ENCODE peak calls at places on chromosome 13, in six cellular contexts. One of them, this sample, is unnamed. For H3K9me3, the result is how much of the 10 kb centered on the place peaks cover.

GRCh38 chr13:51704399-51705306 is 99.3 kb downstream of the DHRS12 start:
- DNase-seq in stomach: no peak
- DNase-seq in psoas muscle: no peak
- DNase-seq in A549: no peak
- DNase-seq in left lung: no peak
- DNase-seq in naive thymus-derived CD4-positive, alpha-beta T cell: no peak
- DNase-seq in this sample: no peak

GRCh38 chr13:47794963-47795362 is 206.1 kb downstream of the SUCLA2 start:
- DNase-seq in stomach: no peak
- DNase-seq in psoas muscle: no peak
- DNase-seq in A549: peak
- DNase-seq in left lung: no peak
- DNase-seq in naive thymus-derived CD4-positive, alpha-beta T cell: no peak
- DNase-seq in this sample: no peak

GRCh38 chr13:34155931-34156607 is 338.1 kb downstream of the RFC3 start:
- DNase-seq in stomach: no peak
- DNase-seq in psoas muscle: no peak
- DNase-seq in A549: peak
- DNase-seq in left lung: no peak
- DNase-seq in naive thymus-derived CD4-positive, alpha-beta T cell: no peak
- DNase-seq in this sample: no peak

GRCh38 chr13:76792680-76793334 is 93.4 kb downstream of the KCTD12 start:
- DNase-seq in stomach: no peak
- DNase-seq in psoas muscle: no peak
- DNase-seq in A549: no peak
- DNase-seq in left lung: no peak
- DNase-seq in naive thymus-derived CD4-positive, alpha-beta T cell: no peak
- DNase-seq in this sample: no peak

GRCh38 chr13:48142437-48142836 is 47.5 kb upstream of the MED4 start:
- DNase-seq in stomach: no peak
- DNase-seq in psoas muscle: no peak
- DNase-seq in A549: no peak
- DNase-seq in left lung: no peak
- DNase-seq in naive thymus-derived CD4-positive, alpha-beta T cell: no peak
- DNase-seq in this sample: no peak

GRCh38 chr13:83878691-83879410 is 3.4 kb downstream of the SLITRK1 start:
- DNase-seq in stomach: no peak
- DNase-seq in psoas muscle: no peak
- DNase-seq in A549: no peak
- DNase-seq in left lung: peak
- DNase-seq in naive thymus-derived CD4-positive, alpha-beta T cell: no peak
- DNase-seq in this sample: no peak

GRCh38 chr13:48319458-48320395 is 16.2 kb downstream of the RB1 start:
- DNase-seq in stomach: no peak
- DNase-seq in psoas muscle: no peak
- DNase-seq in A549: no peak
- DNase-seq in left lung: peak
- DNase-seq in naive thymus-derived CD4-positive, alpha-beta T cell: no peak
- DNase-seq in this sample: no peak

GRCh38 chr13:68927387-68928026 is 1180.1 kb upstream of the ATXN8OS start:
- DNase-seq in stomach: no peak
- DNase-seq in psoas muscle: no peak
- DNase-seq in A549: peak
- DNase-seq in left lung: no peak
- DNase-seq in naive thymus-derived CD4-positive, alpha-beta T cell: no peak
- DNase-seq in this sample: no peak

GRCh38 chr13:44331912-44332840 is 41.4 kb upstream of the SERP2 start:
- DNase-seq in stomach: no peak
- DNase-seq in psoas muscle: peak
- DNase-seq in A549: no peak
- DNase-seq in left lung: no peak
- DNase-seq in naive thymus-derived CD4-positive, alpha-beta T cell: no peak
- DNase-seq in this sample: no peak

GRCh38 chr13:84896128-84896527 is 903.1 kb downstream of the SLITRK6 start:
- DNase-seq in stomach: no peak
- DNase-seq in psoas muscle: no peak
- DNase-seq in A549: peak
- DNase-seq in left lung: peak
- DNase-seq in naive thymus-derived CD4-positive, alpha-beta T cell: peak
- DNase-seq in this sample: no peak

GRCh38 chr13:84870190-84870589 is 929.0 kb downstream of the SLITRK6 start:
- DNase-seq in stomach: no peak
- DNase-seq in psoas muscle: no peak
- DNase-seq in A549: peak
- DNase-seq in left lung: no peak
- DNase-seq in naive thymus-derived CD4-positive, alpha-beta T cell: no peak
- DNase-seq in this sample: no peak

GRCh38 chr13:23794267-23795161 is 94.7 kb downstream of the MIPEP start:
- DNase-seq in stomach: no peak
- DNase-seq in psoas muscle: no peak
- DNase-seq in A549: no peak
- DNase-seq in left lung: no peak
- DNase-seq in naive thymus-derived CD4-positive, alpha-beta T cell: no peak
- DNase-seq in this sample: no peak

GRCh38 chr13:74219571-74219970 is 85.4 kb upstream of the KLF12 start:
- DNase-seq in stomach: no peak
- DNase-seq in psoas muscle: no peak
- DNase-seq in A549: no peak
- DNase-seq in left lung: no peak
- DNase-seq in naive thymus-derived CD4-positive, alpha-beta T cell: no peak
- DNase-seq in this sample: no peak

GRCh38 chr13:33270906-33271538 is 14.5 kb downstream of the STARD13 start:
- DNase-seq in stomach: no peak
- DNase-seq in psoas muscle: no peak
- DNase-seq in A549: no peak
- DNase-seq in left lung: no peak
- DNase-seq in naive thymus-derived CD4-positive, alpha-beta T cell: no peak
- DNase-seq in this sample: no peak

GRCh38 chr13:68390987-68391386 is 1160.9 kb upstream of the PCDH9 start:
- DNase-seq in stomach: no peak
- DNase-seq in psoas muscle: no peak
- DNase-seq in A549: no peak
- DNase-seq in left lung: no peak
- DNase-seq in naive thymus-derived CD4-positive, alpha-beta T cell: no peak
- DNase-seq in this sample: no peak

GRCh38 chr13:63107163-63107935 is 1691.7 kb upstream of the PCDH20 start:
- DNase-seq in stomach: no peak
- DNase-seq in psoas muscle: no peak
- DNase-seq in A549: peak
- DNase-seq in left lung: no peak
- DNase-seq in naive thymus-derived CD4-positive, alpha-beta T cell: no peak
- DNase-seq in this sample: no peak

GRCh38 chr13:35388979-35389378 is 87.5 kb downstream of the MAB21L1 start:
- DNase-seq in stomach: no peak
- DNase-seq in psoas muscle: no peak
- DNase-seq in A549: no peak
- DNase-seq in left lung: no peak
- DNase-seq in naive thymus-derived CD4-positive, alpha-beta T cell: no peak
- DNase-seq in this sample: no peak

GRCh38 chr13:63307239-63307638 is 1891.6 kb upstream of the PCDH20 start:
- DNase-seq in stomach: no peak
- DNase-seq in psoas muscle: no peak
- DNase-seq in A549: no peak
- DNase-seq in left lung: no peak
- DNase-seq in naive thymus-derived CD4-positive, alpha-beta T cell: no peak
- DNase-seq in this sample: no peak

GRCh38 chr13:79966039-79966438 is 374.9 kb downstream of the SPRY2 start:
- DNase-seq in stomach: no peak
- DNase-seq in psoas muscle: no peak
- DNase-seq in A549: no peak
- DNase-seq in left lung: no peak
- DNase-seq in naive thymus-derived CD4-positive, alpha-beta T cell: no peak
- DNase-seq in this sample: no peak

GRCh38 chr13:36417328-36417727 is 15.0 kb upstream of the CCNA1 start:
- DNase-seq in stomach: no peak
- DNase-seq in psoas muscle: no peak
- DNase-seq in A549: no peak
- DNase-seq in left lung: no peak
- DNase-seq in naive thymus-derived CD4-positive, alpha-beta T cell: no peak
- DNase-seq in this sample: no peak

GRCh38 chr13:110306960-110307696 is at the start of the genes COL4A1 and COL4A2:
- DNase-seq in stomach: no peak
- DNase-seq in psoas muscle: peak
- DNase-seq in A549: peak
- DNase-seq in left lung: no peak
- DNase-seq in naive thymus-derived CD4-positive, alpha-beta T cell: no peak
- DNase-seq in this sample: no peak

GRCh38 chr13:36282818-36283432 is 14.7 kb downstream of the CCDC169 start:
- DNase-seq in stomach: no peak
- DNase-seq in psoas muscle: no peak
- DNase-seq in A549: peak
- DNase-seq in left lung: no peak
- DNase-seq in naive thymus-derived CD4-positive, alpha-beta T cell: peak
- DNase-seq in this sample: no peak

DNA sequence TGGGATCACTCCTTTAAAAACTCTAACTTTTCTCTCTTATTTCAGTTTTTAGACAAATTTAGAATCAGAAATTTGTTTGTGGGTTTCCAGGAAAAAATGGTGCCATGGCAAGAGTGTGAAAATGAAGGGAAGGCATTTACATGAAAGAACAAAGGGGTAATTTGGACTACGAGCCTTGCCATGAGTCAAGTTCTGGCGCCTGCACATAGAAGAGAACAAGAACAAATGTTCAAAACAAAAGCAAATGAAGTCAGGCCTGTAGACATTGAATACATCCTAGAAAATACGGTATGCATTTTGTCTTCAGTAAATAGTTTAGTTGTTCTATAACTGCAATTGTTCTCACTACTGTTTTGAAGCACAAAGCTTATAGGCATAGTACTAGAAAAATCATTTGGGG is 1390.5 kb downstream of the EFNB2 start:
- DNase-seq in stomach: no peak
- DNase-seq in psoas muscle: no peak
- DNase-seq in A549: no peak
- DNase-seq in left lung: no peak
- DNase-seq in naive thymus-derived CD4-positive, alpha-beta T cell: no peak
- DNase-seq in this sample: no peak
- H3K9me3 ChIP-seq in stomach: under half
- H3K9me3 ChIP-seq in psoas muscle: under half
- H3K9me3 ChIP-seq in A549: under half
- H3K9me3 ChIP-seq in left lung: under half
- H3K9me3 ChIP-seq in naive thymus-derived CD4-positive, alpha-beta T cell: under half
- H3K9me3 ChIP-seq in this sample: under half

GRCh38 chr13:56189439-56189838 is 951.3 kb upstream of the PRR20A start:
- DNase-seq in stomach: no peak
- DNase-seq in psoas muscle: no peak
- DNase-seq in A549: no peak
- DNase-seq in left lung: no peak
- DNase-seq in naive thymus-derived CD4-positive, alpha-beta T cell: no peak
- DNase-seq in this sample: no peak

GRCh38 chr13:56182598-56182997 is 958.1 kb upstream of the PRR20A start:
- DNase-seq in stomach: no peak
- DNase-seq in psoas muscle: no peak
- DNase-seq in A549: no peak
- DNase-seq in left lung: peak
- DNase-seq in naive thymus-derived CD4-positive, alpha-beta T cell: no peak
- DNase-seq in this sample: no peak

GRCh38 chr13:56189978-56190377 is 950.7 kb upstream of the PRR20A start:
- DNase-seq in stomach: no peak
- DNase-seq in psoas muscle: no peak
- DNase-seq in A549: no peak
- DNase-seq in left lung: peak
- DNase-seq in naive thymus-derived CD4-positive, alpha-beta T cell: no peak
- DNase-seq in this sample: no peak

GRCh38 chr13:56187331-56187730 is 953.4 kb upstream of the PRR20A start:
- DNase-seq in stomach: no peak
- DNase-seq in psoas muscle: no peak
- DNase-seq in A549: no peak
- DNase-seq in left lung: peak
- DNase-seq in naive thymus-derived CD4-positive, alpha-beta T cell: no peak
- DNase-seq in this sample: no peak
- H3K9me3 ChIP-seq in stomach: under half
- H3K9me3 ChIP-seq in psoas muscle: under half
- H3K9me3 ChIP-seq in A549: under half
- H3K9me3 ChIP-seq in left lung: under half
- H3K9me3 ChIP-seq in naive thymus-derived CD4-positive, alpha-beta T cell: under half
- H3K9me3 ChIP-seq in this sample: under half

DNA sequence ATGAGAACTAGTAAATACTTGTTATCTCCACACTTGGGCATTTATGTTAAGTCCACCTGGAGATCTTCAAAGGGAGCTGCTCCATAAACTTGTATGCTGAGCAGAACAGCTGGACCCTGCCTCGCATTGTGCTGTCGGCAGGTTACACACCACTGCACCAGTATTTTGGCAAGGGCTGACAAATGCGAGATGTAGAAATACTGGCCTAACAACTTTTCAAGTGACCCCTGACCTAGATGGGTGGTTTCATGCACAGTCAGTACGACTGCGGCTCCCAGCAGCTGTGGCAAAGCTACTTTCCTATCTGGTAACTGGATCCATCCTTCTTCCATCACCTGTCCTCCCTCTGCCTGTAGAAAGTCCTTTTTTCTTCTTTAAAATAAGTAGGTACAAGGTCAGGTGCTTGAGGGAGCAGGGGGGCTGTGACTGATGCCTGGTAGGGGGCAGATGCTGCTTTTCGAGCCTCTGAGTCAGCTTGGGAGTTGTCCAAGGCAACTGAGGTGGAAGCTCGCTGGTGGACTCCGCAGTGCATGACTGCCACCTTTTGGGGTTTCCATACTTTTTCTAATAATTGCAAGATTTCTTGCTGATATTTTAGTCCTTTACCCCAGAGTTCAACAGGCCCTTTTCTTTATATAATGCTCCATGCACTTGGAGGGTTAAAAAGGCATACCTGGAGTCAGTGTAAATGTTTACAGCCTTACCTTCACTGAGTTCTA is 86.8 kb downstream of the SLC25A15 start:
- DNase-seq in stomach: no peak
- DNase-seq in psoas muscle: no peak
- DNase-seq in A549: no peak
- DNase-seq in left lung: no peak
- DNase-seq in naive thymus-derived CD4-positive, alpha-beta T cell: no peak
- DNase-seq in this sample: no peak
- H3K9me3 ChIP-seq in stomach: half or more
- H3K9me3 ChIP-seq in psoas muscle: under half
- H3K9me3 ChIP-seq in A549: under half
- H3K9me3 ChIP-seq in left lung: under half
- H3K9me3 ChIP-seq in naive thymus-derived CD4-positive, alpha-beta T cell: half or more
- H3K9me3 ChIP-seq in this sample: under half

DNA sequence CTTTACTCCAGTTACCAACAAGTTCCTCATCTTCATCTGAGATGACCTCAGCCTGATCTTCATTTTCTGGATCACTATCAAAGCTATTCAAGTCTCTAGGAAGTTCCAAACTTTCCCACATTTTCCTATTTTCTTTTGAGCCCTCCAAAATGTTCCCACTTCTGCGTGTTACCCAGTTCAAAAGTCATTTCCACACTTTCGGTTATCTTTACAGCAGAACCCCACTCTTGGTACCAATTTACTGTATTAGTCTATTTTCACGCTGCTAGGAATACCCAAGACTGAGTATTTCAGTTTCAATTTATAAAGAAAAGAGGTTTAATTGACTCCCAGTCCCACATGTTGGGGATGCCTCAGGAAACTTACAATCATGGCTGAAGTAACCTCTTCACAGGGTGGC is 274.3 kb downstream of the FGF9 start:
- DNase-seq in stomach: no peak
- DNase-seq in psoas muscle: no peak
- DNase-seq in A549: no peak
- DNase-seq in left lung: no peak
- DNase-seq in naive thymus-derived CD4-positive, alpha-beta T cell: no peak
- DNase-seq in this sample: no peak
- H3K9me3 ChIP-seq in stomach: under half
- H3K9me3 ChIP-seq in psoas muscle: under half
- H3K9me3 ChIP-seq in A549: under half
- H3K9me3 ChIP-seq in left lung: under half
- H3K9me3 ChIP-seq in naive thymus-derived CD4-positive, alpha-beta T cell: under half
- H3K9me3 ChIP-seq in this sample: under half